ENCODE peak calls at places on chromosomes 6 and 20, in six cellular contexts. One of them, this sample, is unnamed.

GRCh38 chr6:53309059-53309896 is 39.5 kb downstream of the ELOVL5 start:
- DNase-seq in heart right ventricle: no peak
- DNase-seq in stromal cell of bone marrow: no peak
- DNase-seq in lower lobe of right lung: no peak
- DNase-seq in BJ: no peak
- DNase-seq in GDM1: no peak
- DNase-seq in this sample: no peak

GRCh38 chr6:33324139-33324538 is 6.6 kb upstream of the ZBTB22 start:
- DNase-seq in heart right ventricle: no peak
- DNase-seq in stromal cell of bone marrow: no peak
- DNase-seq in lower lobe of right lung: no peak
- DNase-seq in BJ: no peak
- DNase-seq in GDM1: no peak
- DNase-seq in this sample: no peak

GRCh38 chr20:33450867-33451266 is 7.3 kb upstream of the SNTA1 start:
- DNase-seq in heart right ventricle: no peak
- DNase-seq in stromal cell of bone marrow: peak
- DNase-seq in lower lobe of right lung: no peak
- DNase-seq in BJ: no peak
- DNase-seq in GDM1: no peak
- DNase-seq in this sample: no peak

GRCh38 chr6:122770835-122771601 is 8.5 kb upstream of the FABP7 start:
- DNase-seq in heart right ventricle: no peak
- DNase-seq in stromal cell of bone marrow: no peak
- DNase-seq in lower lobe of right lung: no peak
- DNase-seq in BJ: no peak
- DNase-seq in GDM1: no peak
- DNase-seq in this sample: no peak

GRCh38 chr20:17969276-17969883 is 562 bp downstream of the MGME1 start:
- DNase-seq in heart right ventricle: no peak
- DNase-seq in stromal cell of bone marrow: no peak
- DNase-seq in lower lobe of right lung: peak
- DNase-seq in BJ: no peak
- DNase-seq in GDM1: peak
- DNase-seq in this sample: no peak

GRCh38 chr6:52503853-52504777 is 72.7 kb downstream of the TRAM2 start:
- DNase-seq in heart right ventricle: peak
- DNase-seq in stromal cell of bone marrow: peak
- DNase-seq in lower lobe of right lung: peak
- DNase-seq in BJ: no peak
- DNase-seq in GDM1: no peak
- DNase-seq in this sample: peak

GRCh38 chr6:161169690-161170089 is 104.2 kb downstream of the AGPAT4 start:
- DNase-seq in heart right ventricle: no peak
- DNase-seq in stromal cell of bone marrow: no peak
- DNase-seq in lower lobe of right lung: no peak
- DNase-seq in BJ: no peak
- DNase-seq in GDM1: no peak
- DNase-seq in this sample: peak

GRCh38 chr20:58145506-58146080 is 82.9 kb downstream of the ANKRD60 start:
- DNase-seq in heart right ventricle: no peak
- DNase-seq in stromal cell of bone marrow: no peak
- DNase-seq in lower lobe of right lung: no peak
- DNase-seq in BJ: no peak
- DNase-seq in GDM1: no peak
- DNase-seq in this sample: no peak

GRCh38 chr20:63553251-63553932 is 567 bp upstream of the FNDC11 start:
- DNase-seq in heart right ventricle: peak
- DNase-seq in stromal cell of bone marrow: peak
- DNase-seq in lower lobe of right lung: peak
- DNase-seq in BJ: no peak
- DNase-seq in GDM1: peak
- DNase-seq in this sample: peak

GRCh38 chr20:63979549-63980316 is at the start of gene SAMD10:
- DNase-seq in heart right ventricle: peak
- DNase-seq in stromal cell of bone marrow: no peak
- DNase-seq in lower lobe of right lung: no peak
- DNase-seq in BJ: no peak
- DNase-seq in GDM1: peak
- DNase-seq in this sample: no peak

GRCh38 chr20:16926626-16927025 is 178.5 kb downstream of the OTOR start:
- DNase-seq in heart right ventricle: no peak
- DNase-seq in stromal cell of bone marrow: no peak
- DNase-seq in lower lobe of right lung: no peak
- DNase-seq in BJ: no peak
- DNase-seq in GDM1: no peak
- DNase-seq in this sample: no peak

GRCh38 chr20:64036346-64037198 is 590 bp downstream of the C20orf204 start:
- DNase-seq in heart right ventricle: no peak
- DNase-seq in stromal cell of bone marrow: no peak
- DNase-seq in lower lobe of right lung: no peak
- DNase-seq in BJ: no peak
- DNase-seq in GDM1: no peak
- DNase-seq in this sample: no peak